ENCODE peak calls at places on chromosome 9, in five cellular contexts. L is H1, D is body of pancreas, F is GM23338, W is RWPE2. U is an unnamed sample. For H3K36me3, the result is how much of the 10 kb centered on the place peaks cover.

GRCh38 chr9:87401681-87402080 is 96.0 kb upstream of the DAPK1 start:
- DNase-seq in F (no peak), D (no peak), W (no peak), L (no peak), U (no peak)

GRCh38 chr9:101999441-101999840 is 261.0 kb upstream of the GRIN3A start:
- DNase-seq in L (no peak), W (no peak), D (peak), F (no peak), U (no peak)

GRCh38 chr9:134205636-134206316 is 41.4 kb upstream of the RNU6ATAC start:
- DNase-seq in F (no peak), W (no peak), D (peak), L (no peak), U (no peak)

GRCh38 chr9:113600477-113600851 is 136.9 kb downstream of the RGS3 start:
- DNase-seq in F (no peak), W (no peak), D (no peak), L (no peak), U (no peak)

GRCh38 chr9:72315089-72315509 is 49.9 kb downstream of the ZFAND5 start:
- DNase-seq in W (no peak), D (peak), L (no peak), F (no peak), U (no peak)

GRCh38 chr9:80648336-80648735 is 1041.0 kb downstream of the TLE1 start:
- DNase-seq in L (no peak), F (no peak), W (no peak), D (no peak), U (no peak)

GRCh38 chr9:96186601-96187011 is 115.4 kb downstream of the HSD17B3 start:
- DNase-seq in D (peak), L (peak), W (no peak), F (peak), U (peak)

GRCh38 chr9:70607926-70608325 is 193.5 kb upstream of the KLF9 start:
- DNase-seq in L (no peak), W (no peak), D (no peak), F (no peak), U (no peak)

GRCh38 chr9:6215562-6215961 is at the start of gene IL33:
- DNase-seq in F (no peak), L (no peak), W (no peak), D (peak), U (peak)

GRCh38 chr9:7011395-7012067 is 253.8 kb downstream of the KDM4C start:
- DNase-seq in F (peak), L (no peak), D (no peak), W (no peak), U (no peak)

GRCh38 chr9:81372628-81373191 is 316.6 kb downstream of the TLE1 start:
- DNase-seq in F (no peak), L (no peak), D (no peak), W (no peak), U (no peak)

GRCh38 chr9:131630206-131630831 is 85.0 kb downstream of the PRRT1B start:
- DNase-seq in L (no peak), D (peak), W (no peak), F (no peak), U (peak)

GRCh38 chr9:21682376-21682775 is 120.1 kb upstream of the MTAP start:
- DNase-seq in W (no peak), D (no peak), L (no peak), F (no peak), U (no peak)

GRCh38 chr9:121736147-121736721 is 84.8 kb downstream of the DAB2IP start:
- DNase-seq in L (peak), W (no peak), D (peak), F (peak), U (no peak)

GRCh38 chr9:76456202-76456926 is 2.6 kb upstream of the GCNT1 start:
- DNase-seq in D (peak), L (no peak), W (no peak), F (peak), U (peak)

GRCh38 chr9:89657765-89658164 is 53.0 kb downstream of the GADD45G start:
- DNase-seq in D (no peak), W (no peak), L (no peak), F (no peak), U (no peak)

DNA sequence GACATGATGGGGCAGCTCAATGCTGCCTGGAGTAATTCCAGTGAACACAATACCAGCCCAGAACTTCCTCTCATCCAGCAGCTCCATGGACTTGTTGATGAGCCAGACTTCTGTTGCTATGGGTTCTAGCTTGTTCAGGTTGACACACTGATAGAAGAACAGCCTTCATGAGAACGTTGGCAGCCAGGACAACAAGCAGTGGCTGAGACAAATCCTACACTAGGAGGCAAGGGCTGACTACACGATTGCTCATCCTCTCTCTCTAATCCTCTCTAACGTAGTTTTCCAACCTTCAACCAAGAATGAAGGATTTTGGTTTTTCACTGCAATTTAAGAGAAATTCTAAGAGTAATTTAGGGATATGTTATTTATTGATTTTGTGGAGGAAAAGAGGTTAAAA is 67.8 kb downstream of the NIPSNAP3B start:
- DNase-seq in L (no peak), W (no peak), D (no peak), F (no peak), U (peak)
- H3K36me3 ChIP-seq in L (under half), W (under half), D (under half), F (under half), U (under half)

DNA sequence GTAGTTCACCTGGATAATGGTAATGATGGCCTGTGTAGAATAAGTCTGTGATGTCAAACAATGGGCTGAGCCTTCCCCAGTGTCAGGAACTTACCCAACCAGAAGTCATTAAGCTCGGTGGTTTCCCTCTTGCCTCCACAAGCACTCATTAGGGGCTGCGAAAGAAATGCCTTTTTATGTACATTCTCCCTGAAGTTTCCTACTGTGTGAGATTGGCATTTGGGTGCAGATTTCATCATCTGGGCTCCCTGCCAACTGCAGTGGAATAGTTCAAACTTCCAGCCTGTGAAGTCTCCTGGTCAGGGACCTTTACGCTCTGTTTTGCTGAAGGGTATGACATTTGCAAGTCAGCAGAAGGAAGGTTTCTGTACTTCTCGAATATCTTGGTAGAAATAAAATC is 41.6 kb upstream of the TMEM215 start:
- DNase-seq in L (no peak), W (no peak), F (no peak), D (peak), U (peak)
- H3K4me3 ChIP-seq in L (no peak), W (no peak), F (no peak), D (no peak), U (no peak)

DNA sequence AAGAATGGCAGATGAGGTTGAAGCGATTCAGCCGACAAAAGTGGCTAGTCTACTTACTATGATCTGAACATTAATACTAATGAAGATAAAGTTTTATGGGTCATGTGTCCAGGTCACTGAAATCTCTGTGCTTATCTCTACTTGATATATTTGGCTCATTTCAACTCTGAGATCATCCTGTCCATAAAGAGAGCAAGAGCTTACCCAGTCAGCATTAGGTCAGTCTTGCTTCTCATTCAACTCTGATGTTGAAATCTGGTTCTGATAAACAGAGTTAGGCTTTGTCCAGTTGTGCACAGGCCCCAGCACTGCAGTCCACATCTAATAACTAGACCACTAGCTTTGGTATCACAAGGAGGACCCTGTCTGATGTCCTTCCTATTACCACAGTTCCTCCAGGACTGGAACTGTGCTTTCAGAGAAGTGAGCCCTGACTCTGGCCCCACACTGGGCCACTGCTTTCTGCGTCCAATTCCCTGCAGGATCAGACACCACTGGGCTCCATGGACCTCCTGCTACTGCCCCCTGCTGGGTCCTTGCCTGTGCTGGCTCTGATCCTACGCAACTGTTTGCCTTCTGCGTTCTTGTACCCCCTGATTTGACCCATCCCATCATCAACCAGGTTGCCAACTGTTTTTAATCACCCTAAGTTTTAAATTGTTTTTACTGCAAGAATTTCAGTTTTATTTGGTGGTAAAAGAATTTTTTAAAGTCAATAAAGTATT is 23.7 kb upstream of the FAM120A start:
- DNase-seq in F (peak), W (no peak), D (peak), L (no peak), U (no peak)
- TF ChIP-seq CTCF in F (peak), W (no peak), D (no peak), L (peak), U (peak)

GRCh38 chr9:107322643-107323042 is 39.6 kb downstream of the RAD23B start:
- DNase-seq in W (no peak), F (no peak), L (no peak), D (no peak), U (no peak)
- H3K36me3 ChIP-seq in W (half or more), F (under half), L (under half), D (under half), U (under half)

GRCh38 chr9:92671323-92671722 is 1.4 kb upstream of the IPPK start:
- DNase-seq in W (no peak), D (peak), F (peak), L (no peak), U (peak)
- H3K4me3 ChIP-seq in W (no peak), D (no peak), F (peak), L (peak), U (no peak)

GRCh38 chr9:114910541-114910940 is 19.9 kb downstream of the TNFSF8 start:
- DNase-seq in L (no peak), W (no peak), D (no peak), F (no peak), U (no peak)

GRCh38 chr9:114911167-114911821 is 19.1 kb downstream of the TNFSF8 start:
- DNase-seq in L (no peak), W (no peak), D (peak), F (peak), U (peak)

GRCh38 chr9:114909657-114910056 is 20.7 kb downstream of the TNFSF8 start:
- DNase-seq in F (no peak), W (no peak), D (no peak), L (no peak), U (no peak)

GRCh38 chr9:114913217-114913616 is 17.2 kb downstream of the TNFSF8 start:
- DNase-seq in D (no peak), F (no peak), L (no peak), W (no peak), U (no peak)

DNA sequence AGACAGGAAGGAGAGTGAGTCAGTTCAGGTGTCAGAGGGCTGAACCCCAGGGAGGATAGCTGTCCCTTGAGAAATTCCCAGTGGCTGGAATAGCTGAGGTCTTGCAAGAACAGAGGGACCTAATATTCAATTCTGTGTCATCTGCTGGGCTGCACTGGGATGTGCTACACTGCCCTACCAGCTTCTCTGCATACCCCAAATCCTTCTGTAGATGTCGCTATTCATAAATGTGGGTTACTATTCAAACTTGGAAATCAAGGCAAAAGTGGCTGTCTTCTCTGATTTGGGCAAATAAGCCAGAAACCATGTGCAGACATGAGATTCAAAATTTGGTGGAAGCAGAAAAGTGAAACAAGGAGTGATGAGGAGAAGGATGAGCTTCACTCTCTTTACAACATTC is 16.3 kb downstream of the TNFSF8 start:
- DNase-seq in W (no peak), L (no peak), D (no peak), F (peak), U (no peak)
- TF ChIP-seq CTCF in W (no peak), L (peak), D (no peak), F (peak), U (no peak)

GRCh38 chr9:136833381-136834142 is 8.7 kb upstream of the AJM1 start:
- DNase-seq in D (no peak), W (no peak), L (no peak), F (no peak), U (no peak)

GRCh38 chr9:136835932-136836901 is 6.1 kb upstream of the AJM1 start:
- DNase-seq in L (no peak), D (no peak), W (no peak), F (no peak), U (no peak)

GRCh38 chr9:136837146-136837855 is 5.0 kb upstream of the AJM1 start:
- DNase-seq in W (no peak), F (no peak), D (no peak), L (no peak), U (no peak)

GRCh38 chr9:136832581-136832980 is 9.7 kb upstream of the AJM1 start:
- DNase-seq in W (no peak), D (no peak), L (no peak), F (no peak), U (no peak)

GRCh38 chr9:136835162-136835931 is 6.9 kb upstream of the AJM1 start:
- DNase-seq in W (no peak), L (no peak), F (no peak), D (no peak), U (no peak)
- H3K36me3 ChIP-seq in W (under half), L (under half), F (under half), D (under half), U (under half)

DNA sequence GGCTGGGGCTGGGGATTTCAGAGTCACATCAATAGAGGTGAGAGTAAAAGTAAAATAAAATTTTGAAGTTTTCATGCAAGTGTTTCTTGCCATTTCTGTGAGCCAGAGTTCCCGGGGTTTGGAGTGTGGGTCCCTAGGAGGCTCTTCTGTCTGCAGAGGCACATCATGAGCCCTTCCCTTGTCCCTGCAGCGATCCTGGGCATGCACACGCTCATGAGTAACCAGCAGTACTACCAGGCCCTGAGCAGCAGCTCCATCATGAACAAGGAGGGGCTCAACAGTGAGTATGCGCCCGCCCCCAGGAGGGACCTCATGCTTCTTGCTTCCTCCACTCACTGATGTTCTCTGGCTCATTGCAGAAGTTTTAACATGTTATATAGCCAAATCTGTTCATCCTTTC is 61.1 kb downstream of the TMOD1 start:
- DNase-seq in D (no peak), L (no peak), F (no peak), W (no peak), U (no peak)
- H3K4me3 ChIP-seq in D (no peak), L (no peak), F (no peak), W (no peak), U (no peak)

GRCh38 chr9:129177791-129178578 is at the start of gene IER5L:
- DNase-seq in L (peak), D (peak), W (peak), F (peak), U (peak)
- TF ChIP-seq CTCF in L (no peak), D (no peak), W (no peak), F (no peak), U (no peak)